ENCODE peak calls at places on chromosomes 16 and 17, in six cellular contexts. E, T, P, Q, Z and R are unnamed samples.

GRCh38 chr16:2664522-2665096 is 17.7 kb upstream of the KCTD5 start:
- ATAC-seq in Q (no peak), Z (no peak), E (no peak), T (no peak), P (no peak), R (no peak)

GRCh38 chr16:46649571-46649970 is 28.4 kb upstream of the SHCBP1 start:
- ATAC-seq in Z (peak), E (peak), P (no peak), Q (peak), T (no peak), R (peak)

GRCh38 chr16:89261691-89262563 is 44.4 kb downstream of the ZNF778 start:
- ATAC-seq in E (no peak), T (peak), Z (no peak), Q (peak), P (no peak), R (no peak)

GRCh38 chr16:21222495-21223337 is 10.8 kb upstream of the ANKS4B start:
- ATAC-seq in Q (peak), Z (no peak), E (peak), T (no peak), P (no peak), R (no peak)

GRCh38 chr17:64240741-64241347 is 22.2 kb downstream of the TEX2 start:
- ATAC-seq in Z (peak), P (no peak), E (peak), T (peak), Q (peak), R (peak)

GRCh38 chr17:69539781-69540319 is 125.4 kb downstream of the MAP2K6 start:
- ATAC-seq in Q (no peak), P (no peak), T (peak), Z (no peak), E (no peak), R (no peak)

GRCh38 chr17:82668024-82668630 is 19.9 kb upstream of the WDR45B start:
- ATAC-seq in Q (no peak), P (no peak), T (peak), Z (no peak), E (no peak), R (no peak)

GRCh38 chr16:4494746-4495490 is 18.7 kb downstream of the HMOX2 start:
- ATAC-seq in Z (no peak), T (peak), E (no peak), Q (no peak), P (no peak), R (no peak)

GRCh38 chr16:73054732-73055481 is 7.0 kb upstream of the ZFHX3 start:
- ATAC-seq in T (no peak), P (peak), Q (peak), Z (no peak), E (no peak), R (no peak)

GRCh38 chr16:74817851-74818250 is 43.2 kb upstream of the FA2H start:
- ATAC-seq in Z (no peak), P (no peak), Q (no peak), E (no peak), T (no peak), R (no peak)

GRCh38 chr17:68684860-68685493 is 83.8 kb upstream of the FAM20A start:
- ATAC-seq in Q (no peak), Z (no peak), E (no peak), P (no peak), T (no peak), R (peak)

GRCh38 chr16:71474864-71475263 is 12.8 kb upstream of the ZNF23 start:
- ATAC-seq in E (no peak), Z (no peak), Q (no peak), T (no peak), P (no peak), R (no peak)

GRCh38 chr17:27602721-27603445 is 28.1 kb upstream of the LGALS9 start:
- ATAC-seq in Z (peak), T (peak), E (peak), Q (peak), P (peak), R (no peak)

GRCh38 chr16:1637526-1637925 is 25.4 kb downstream of the CRAMP1 start:
- ATAC-seq in Z (no peak), Q (no peak), E (no peak), T (no peak), P (no peak), R (no peak)

GRCh38 chr17:29612404-29613370 is 10.0 kb downstream of the CORO6 start:
- ATAC-seq in Q (no peak), Z (no peak), E (no peak), T (no peak), P (no peak), R (no peak)

GRCh38 chr16:20906225-20906870 is 5.8 kb downstream of the LYRM1 start:
- ATAC-seq in E (peak), Q (no peak), P (no peak), Z (no peak), T (peak), R (peak)

GRCh38 chr17:67469208-67469980 is 92.3 kb downstream of the PITPNC1 start:
- ATAC-seq in Q (peak), Z (no peak), P (no peak), E (no peak), T (no peak), R (no peak)

GRCh38 chr17:15364615-15365014 is 23.2 kb upstream of the TEKT3 start:
- ATAC-seq in Q (peak), E (no peak), Z (no peak), T (no peak), P (no peak), R (peak)
- TF ChIP-seq EP300 in Q (no peak), E (no peak), Z (no peak), T (no peak), P (no peak), R (no peak)

GRCh38 chr17:77450742-77451270 is 310.0 kb downstream of the SEC14L1 start:
- ATAC-seq in P (no peak), E (no peak), T (peak), Z (no peak), Q (peak), R (no peak)
- TF ChIP-seq CTCF in P (no peak), E (no peak), T (no peak), Z (no peak), Q (no peak), R (no peak)

DNA sequence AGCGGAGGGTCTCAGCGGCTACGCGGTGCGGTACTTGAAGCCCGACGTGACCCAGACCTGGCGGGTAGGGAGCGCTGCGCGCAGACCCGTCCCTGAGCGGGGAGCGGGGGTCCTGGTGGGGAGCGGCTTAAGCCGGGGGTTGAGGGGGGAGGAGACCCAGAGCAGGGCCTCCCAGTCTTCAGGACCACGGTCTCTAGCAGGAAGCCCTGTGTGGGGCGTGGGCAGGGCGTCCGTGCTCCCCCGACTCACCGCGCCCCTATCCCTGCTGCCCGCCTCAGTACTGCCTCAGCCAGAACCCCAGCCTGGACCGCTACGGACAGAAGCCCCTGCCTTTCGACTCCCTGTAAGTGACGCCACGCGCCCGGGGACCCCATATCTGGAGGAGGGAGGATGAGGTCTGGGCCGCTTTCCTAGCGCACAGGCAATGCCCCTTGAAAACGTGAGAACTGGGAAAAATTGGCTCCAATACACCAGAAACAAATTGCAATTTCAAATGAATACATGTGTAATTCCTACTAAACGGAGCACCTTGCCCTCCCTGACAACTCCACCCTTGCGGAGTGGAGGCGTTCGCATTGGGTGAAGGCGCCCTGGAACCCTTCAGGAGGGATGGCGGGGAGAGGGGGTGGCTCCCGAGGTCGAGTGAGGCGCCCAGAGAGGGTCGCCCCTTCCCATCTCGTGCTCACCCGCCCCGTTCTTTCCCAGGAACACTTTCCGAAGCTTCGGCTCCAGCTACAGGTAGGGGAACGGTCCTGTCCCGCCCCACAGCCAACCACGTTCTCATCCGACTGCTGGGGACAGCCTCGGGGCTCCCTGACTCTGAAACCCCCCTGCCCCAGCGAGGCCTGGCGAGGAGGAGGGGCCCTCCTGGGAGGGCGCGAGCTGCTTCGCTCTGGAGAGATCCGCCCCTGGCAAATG is 14.5 kb upstream of the CNGB1 start:
- ATAC-seq in Q (peak), P (no peak), T (peak), E (peak), Z (peak), R (peak)
- H3K27ac ChIP-seq in Q (no peak), P (no peak), T (peak), E (peak), Z (no peak), R (peak)

GRCh38 chr17:3894927-3895343 is 2.1 kb upstream of the CAMKK1 start:
- ATAC-seq in E (peak), T (no peak), P (no peak), Z (no peak), Q (no peak), R (no peak)
- TF ChIP-seq EP300 in E (peak), T (no peak), P (no peak), Z (no peak), Q (no peak), R (no peak)

DNA sequence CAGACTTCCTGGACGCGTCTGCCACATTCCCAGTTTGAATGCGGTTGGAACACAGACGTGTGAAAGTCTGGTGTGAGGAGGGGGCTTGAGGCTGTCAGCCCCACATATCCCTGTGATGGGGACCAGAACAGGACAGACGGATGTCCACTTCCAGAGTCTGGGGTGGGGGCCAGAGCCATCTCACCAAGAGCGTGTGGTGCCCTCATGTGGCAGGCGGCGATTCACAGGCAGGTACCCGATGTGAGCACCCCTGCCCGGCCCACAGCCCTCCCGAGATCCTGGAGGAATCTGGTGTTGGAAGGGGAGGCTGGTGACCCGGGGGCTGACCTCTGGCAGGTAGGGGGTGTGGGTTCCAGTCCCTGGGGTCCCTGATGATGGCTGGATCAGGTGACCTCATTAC is 51.5 kb downstream of the ENGASE start:
- ATAC-seq in T (peak), P (no peak), Q (peak), Z (peak), E (no peak), R (no peak)
- TF ChIP-seq CTCF in T (peak), P (no peak), Q (peak), Z (peak), E (peak), R (no peak)